ENCODE peak calls at places on chromosome 12, in seven cellular contexts. I, C, X, A, L, S and D are unnamed samples.

GRCh38 chr12:11666651-11667050 is 17.2 kb downstream of the ETV6 start:
- DNase-seq in C (no peak), A (peak), X (no peak), L (no peak), S (no peak), I (no peak), D (no peak)

GRCh38 chr12:11705010-11705409 is 55.5 kb downstream of the ETV6 start:
- DNase-seq in A (no peak), S (no peak), I (no peak), X (no peak), C (peak), L (no peak), D (no peak)

GRCh38 chr12:7142057-7142644 is 12.0 kb downstream of the CLSTN3 start:
- DNase-seq in X (no peak), A (peak), S (no peak), L (peak), C (peak), I (peak), D (peak)

GRCh38 chr12:60337865-60338549 is 742.2 kb downstream of the SLC16A7 start:
- DNase-seq in S (no peak), C (no peak), L (no peak), I (no peak), A (no peak), X (no peak), D (no peak)

GRCh38 chr12:119744900-119745606 is 77.1 kb downstream of the PRKAB1 start:
- DNase-seq in I (no peak), C (no peak), X (no peak), S (no peak), L (no peak), A (no peak), D (no peak)

GRCh38 chr12:31386364-31386777 is 60.4 kb upstream of the SINHCAF start:
- DNase-seq in C (no peak), X (no peak), S (no peak), I (no peak), L (no peak), A (peak), D (no peak)

GRCh38 chr12:51970904-51971646 is 19.6 kb downstream of the ACVR1B start:
- DNase-seq in I (peak), A (peak), C (peak), X (no peak), S (peak), L (peak), D (no peak)

GRCh38 chr12:129520736-129521135 is 383.1 kb downstream of the TMEM132D start:
- DNase-seq in C (no peak), A (no peak), I (no peak), L (no peak), X (no peak), S (no peak), D (no peak)

GRCh38 chr12:80121661-80122060 is 22.3 kb downstream of the OTOGL start:
- DNase-seq in X (no peak), L (no peak), I (no peak), S (no peak), A (no peak), C (no peak), D (no peak)

GRCh38 chr12:75766263-75767160 is 255.1 kb upstream of the KRR1 start:
- DNase-seq in I (no peak), A (peak), X (no peak), L (no peak), S (no peak), C (peak), D (no peak)

GRCh38 chr12:7970475-7971252 is 34.7 kb upstream of the SLC2A3 start:
- DNase-seq in L (peak), X (peak), A (peak), I (peak), C (peak), S (peak), D (no peak)

GRCh38 chr12:78568326-78569020 is 296.1 kb upstream of the SYT1 start:
- DNase-seq in L (no peak), C (no peak), I (no peak), A (no peak), S (no peak), X (no peak), D (no peak)

GRCh38 chr12:49553512-49554088 is 14.3 kb downstream of the MCRS1 start:
- DNase-seq in L (peak), X (no peak), S (no peak), C (peak), A (peak), I (peak), D (peak)

GRCh38 chr12:111152581-111152980 is 216.3 kb downstream of the PHETA1 start:
- DNase-seq in A (no peak), S (no peak), C (no peak), I (no peak), X (no peak), L (no peak), D (no peak)

GRCh38 chr12:109455706-109456105 is 21.4 kb downstream of the KCTD10 start:
- DNase-seq in X (no peak), C (no peak), A (no peak), L (no peak), S (no peak), I (no peak), D (no peak)

GRCh38 chr12:49880756-49881390 is 22.8 kb downstream of the FAIM2 start:
- DNase-seq in I (no peak), A (no peak), L (no peak), S (no peak), C (no peak), X (no peak), D (no peak)

GRCh38 chr12:122051231-122051876 is 27.2 kb upstream of the MLXIP start:
- DNase-seq in I (no peak), L (no peak), X (no peak), S (no peak), C (no peak), A (no peak), D (no peak)

GRCh38 chr12:27331299-27331926 is 1.2 kb upstream of the BMAL2 start:
- DNase-seq in A (no peak), I (no peak), C (peak), S (peak), X (peak), L (peak), D (peak)

GRCh38 chr12:102429755-102430154 is 50.6 kb downstream of the IGF1 start:
- DNase-seq in I (no peak), S (no peak), X (no peak), L (no peak), C (no peak), A (no peak), D (no peak)

GRCh38 chr12:7877421-7877820 is 4.7 kb upstream of the SLC2A14 start:
- DNase-seq in S (no peak), A (no peak), X (no peak), I (no peak), L (no peak), C (no peak), D (no peak)

GRCh38 chr12:106178582-106178981 is 39.8 kb upstream of the NUAK1 start:
- DNase-seq in L (no peak), X (no peak), A (peak), S (no peak), C (no peak), I (no peak), D (no peak)

GRCh38 chr12:70365648-70366518 is at the start of gene KCNMB4:
- DNase-seq in I (peak), A (peak), X (no peak), S (peak), L (peak), C (peak), D (no peak)

GRCh38 chr12:52956987-52957386 is 8.1 kb downstream of the KRT18 start:
- DNase-seq in X (no peak), C (no peak), I (no peak), L (no peak), A (no peak), S (no peak), D (no peak)

GRCh38 chr12:49260165-49260564 is 4.7 kb upstream of the TUBA1C start:
- DNase-seq in I (no peak), S (no peak), X (no peak), A (no peak), L (no peak), C (no peak), D (no peak)

GRCh38 chr12:32322354-32322753 is 77.0 kb upstream of the FGD4 start:
- DNase-seq in I (no peak), A (no peak), X (no peak), S (no peak), C (no peak), L (no peak), D (no peak)

GRCh38 chr12:11500222-11500860 is 105.0 kb upstream of the PRB2 start:
- DNase-seq in I (peak), L (peak), X (peak), C (peak), A (peak), S (no peak), D (no peak)

GRCh38 chr12:49093746-49094103 is 876 bp downstream of the DHH start:
- DNase-seq in I (peak), S (no peak), A (peak), C (no peak), L (no peak), X (no peak), D (no peak)

GRCh38 chr12:52081263-52081733 is 1.8 kb downstream of the SMIM41 start:
- DNase-seq in X (no peak), A (no peak), I (peak), L (no peak), S (no peak), C (no peak), D (no peak)

GRCh38 chr12:14723763-14724162 is 27.4 kb upstream of the GUCY2C start:
- DNase-seq in C (peak), S (peak), A (peak), L (peak), I (peak), X (peak), D (no peak)

GRCh38 chr12:48682927-48683326 is 889 bp upstream of the KANSL2 start:
- DNase-seq in I (no peak), L (no peak), A (no peak), S (no peak), C (no peak), X (no peak), D (no peak)

GRCh38 chr12:130013771-130014484 is 110.1 kb upstream of the TMEM132D start:
- DNase-seq in A (peak), X (no peak), C (peak), I (peak), S (no peak), L (peak), D (peak)

GRCh38 chr12:116990971-116991966 is 80.5 kb downstream of the FBXW8 start:
- DNase-seq in C (no peak), S (no peak), I (no peak), A (no peak), L (no peak), X (no peak), D (no peak)

GRCh38 chr12:131755305-131756113 is 44.6 kb downstream of the SFSWAP start:
- DNase-seq in C (peak), A (peak), L (peak), I (peak), S (no peak), X (no peak), D (no peak)

GRCh38 chr12:78963439-78964222 is 99.1 kb downstream of the SYT1 start:
- DNase-seq in X (no peak), L (no peak), S (no peak), C (no peak), A (no peak), I (no peak), D (peak)

GRCh38 chr12:44019118-44019517 is 183.2 kb downstream of the TMEM117 start:
- DNase-seq in X (no peak), L (no peak), C (no peak), S (no peak), I (no peak), A (peak), D (no peak)

GRCh38 chr12:83753205-83753604 is 1066.5 kb downstream of the TMTC2 start:
- DNase-seq in X (no peak), A (no peak), C (no peak), S (no peak), I (no peak), L (no peak), D (no peak)

GRCh38 chr12:45974171-45974719 is 16.1 kb downstream of the SCAF11 start:
- DNase-seq in X (no peak), L (no peak), I (no peak), C (no peak), S (no peak), A (no peak), D (no peak)

GRCh38 chr12:94282675-94283074 is 134.3 kb downstream of the PLXNC1 start:
- DNase-seq in A (no peak), X (no peak), L (no peak), C (no peak), I (no peak), S (no peak), D (no peak)

DNA sequence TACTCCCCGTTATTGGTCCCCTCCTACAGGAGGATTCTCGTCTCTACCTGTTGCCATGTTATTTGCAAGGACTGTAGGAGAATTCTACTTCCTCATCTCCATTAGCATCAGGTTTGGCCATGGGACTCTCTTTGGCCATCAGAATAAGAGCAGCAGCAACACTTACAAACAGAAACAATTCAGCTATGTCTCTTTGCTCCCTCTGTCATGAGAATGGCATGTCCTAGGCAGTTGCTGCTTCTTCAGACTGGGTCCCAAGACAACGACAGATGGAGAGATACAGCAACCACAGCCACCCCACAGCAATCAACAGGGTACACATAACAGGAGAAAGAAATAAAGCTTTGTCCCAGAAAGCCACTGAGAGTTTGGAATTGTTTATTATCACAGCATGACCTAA is 19.7 kb downstream of the SLC41A2 start:
- DNase-seq in A (no peak), X (no peak), S (no peak), C (no peak), I (no peak), L (no peak), D (no peak)
- TF ChIP-seq REST in A (no peak), X (no peak), S (no peak), C (no peak), I (no peak), L (no peak), D (no peak)

DNA sequence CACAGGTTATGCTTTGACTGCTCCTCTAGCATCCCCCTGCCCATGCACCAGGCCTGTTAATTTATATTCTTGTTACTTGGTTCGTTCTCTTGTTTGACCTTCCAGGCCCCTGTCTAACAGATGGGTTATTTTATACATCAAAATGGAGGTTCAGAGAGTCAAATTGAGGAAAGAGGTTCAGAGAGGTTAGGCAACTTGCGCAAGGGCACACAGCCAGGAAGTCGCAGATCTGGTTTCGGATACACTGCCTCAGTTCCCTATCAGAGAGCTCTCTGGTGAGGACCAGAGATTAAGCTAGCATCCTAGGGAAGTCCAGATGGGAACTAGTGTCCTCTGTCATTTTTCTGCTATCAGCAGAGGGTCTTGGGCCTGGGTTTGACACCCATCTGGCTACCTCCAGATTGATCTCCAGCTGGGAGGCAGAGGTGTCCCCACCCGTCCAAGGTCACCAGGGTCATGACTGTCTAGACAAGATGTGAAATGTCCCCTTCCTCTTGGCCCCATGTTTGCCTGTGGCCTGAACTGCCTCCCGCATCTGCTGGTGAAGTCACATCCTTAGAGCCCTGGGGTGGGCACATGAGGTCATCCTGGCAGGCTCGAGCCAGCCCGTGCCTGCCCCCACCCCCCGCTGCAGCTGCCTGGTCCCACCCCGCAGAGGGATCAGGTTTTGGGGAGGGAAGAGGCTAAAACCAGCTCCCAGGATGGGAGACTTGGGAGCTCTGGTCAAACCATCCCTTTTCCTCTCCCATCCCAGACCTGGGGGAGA is 84.3 kb upstream of the NCOR2 start:
- DNase-seq in X (no peak), L (peak), I (peak), A (no peak), S (no peak), C (no peak), D (no peak)
- TF ChIP-seq REST in X (no peak), L (no peak), I (no peak), A (no peak), S (no peak), C (no peak), D (no peak)

GRCh38 chr12:96143392-96143791 is 50.8 kb upstream of the ELK3 start:
- DNase-seq in X (peak), S (no peak), A (peak), L (no peak), I (no peak), C (no peak), D (no peak)
- TF ChIP-seq REST in X (no peak), S (no peak), A (no peak), L (no peak), I (no peak), C (no peak), D (no peak)

GRCh38 chr12:93167331-93167730 is 210.4 kb upstream of the NUDT4 start:
- DNase-seq in X (no peak), I (no peak), C (no peak), A (no peak), S (no peak), L (no peak), D (no peak)
- TF ChIP-seq REST in X (no peak), I (no peak), C (no peak), A (no peak), S (no peak), L (no peak), D (no peak)

DNA sequence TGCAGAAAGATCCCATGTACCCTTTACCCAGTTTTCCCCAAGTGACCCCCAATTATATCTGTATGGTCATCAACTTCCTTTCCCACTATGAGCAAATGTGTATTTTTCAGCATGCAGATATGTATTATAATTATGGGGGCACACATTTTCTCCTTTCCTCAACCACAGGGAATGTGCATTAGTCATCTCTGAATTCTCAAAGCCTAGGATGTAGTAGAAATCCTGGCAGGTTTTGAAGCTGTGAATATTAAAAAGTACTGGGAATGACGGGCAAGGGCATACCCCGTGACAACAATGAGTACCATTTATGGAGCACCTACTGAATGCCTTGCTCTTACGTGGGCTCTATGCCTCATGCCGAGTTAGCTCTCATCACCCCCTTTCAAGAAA is 71.5 kb downstream of the VWF start:
- DNase-seq in A (no peak), X (no peak), S (no peak), C (no peak), L (no peak), I (no peak), D (no peak)
- TF ChIP-seq REST in A (no peak), X (no peak), S (no peak), C (no peak), L (no peak), I (no peak), D (no peak)

GRCh38 chr12:88985631-88986030 is 366.7 kb downstream of the DUSP6 start:
- DNase-seq in S (no peak), C (no peak), A (no peak), X (no peak), L (no peak), I (no peak), D (no peak)

GRCh38 chr12:88986056-88986455 is 366.2 kb downstream of the DUSP6 start:
- DNase-seq in S (no peak), C (no peak), A (no peak), I (no peak), L (no peak), X (no peak), D (no peak)

GRCh38 chr12:88982694-88983093 is 369.6 kb downstream of the DUSP6 start:
- DNase-seq in A (no peak), C (no peak), S (no peak), X (no peak), I (no peak), L (no peak), D (no peak)

GRCh38 chr12:88985011-88985410 is 367.3 kb downstream of the DUSP6 start:
- DNase-seq in X (no peak), S (no peak), I (no peak), A (no peak), C (no peak), L (no peak), D (no peak)
- TF ChIP-seq REST in X (no peak), S (no peak), I (no peak), A (no peak), C (no peak), L (no peak), D (no peak)

GRCh38 chr12:128078311-128078851 is 188.6 kb upstream of the TMEM132C start:
- DNase-seq in C (no peak), I (no peak), X (no peak), A (no peak), L (no peak), S (no peak), D (no peak)
- TF ChIP-seq REST in C (no peak), I (no peak), X (no peak), A (no peak), L (no peak), S (no peak), D (no peak)

GRCh38 chr12:1590083-1590979 is 4.0 kb downstream of the FBXL14 start:
- DNase-seq in C (no peak), X (no peak), S (no peak), L (no peak), I (no peak), A (peak), D (no peak)

GRCh38 chr12:1592444-1593231 is 1.7 kb downstream of the FBXL14 start:
- DNase-seq in S (no peak), I (peak), X (no peak), A (peak), L (peak), C (no peak), D (no peak)

GRCh38 chr12:1591543-1591942 is 2.8 kb downstream of the FBXL14 start:
- DNase-seq in X (no peak), L (no peak), C (no peak), I (peak), A (no peak), S (no peak), D (no peak)

GRCh38 chr12:1593232-1594044 is 943 bp downstream of the FBXL14 start:
- DNase-seq in X (no peak), A (peak), C (no peak), S (no peak), I (peak), L (no peak), D (no peak)

DNA sequence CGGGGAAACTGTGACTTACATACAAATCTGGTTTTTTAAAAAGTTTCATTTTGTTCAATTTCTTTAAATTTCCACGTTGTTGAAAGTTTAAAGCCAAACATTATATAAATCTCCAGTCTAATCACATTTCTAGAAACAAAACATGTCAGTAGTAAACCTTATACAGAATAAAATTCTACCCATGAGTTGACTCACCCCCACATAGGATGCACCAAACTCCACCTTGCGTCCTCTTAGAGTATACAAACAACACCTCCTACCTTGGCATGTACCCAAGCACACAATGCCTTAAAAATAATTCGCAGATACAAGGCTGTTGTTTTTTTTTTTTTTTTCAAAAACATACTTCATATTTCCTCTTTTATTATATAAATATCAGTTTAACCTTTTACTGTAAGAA is 3.4 kb downstream of the FBXL14 start:
- DNase-seq in I (no peak), L (no peak), A (no peak), C (peak), S (no peak), X (no peak), D (no peak)
- TF ChIP-seq REST in I (no peak), L (no peak), A (no peak), C (no peak), S (no peak), X (no peak), D (no peak)